ENCODE peak calls at places on chromosomes 1 and 21, in four cellular contexts. One of them, this sample, is unnamed.

GRCh38 chr1:234899041-234899787 is 229.4 kb downstream of the TOMM20 start:
- DNase-seq in A549: no peak
- DNase-seq in neural crest cell: no peak
- DNase-seq in CD8-positive, alpha-beta T cell: no peak
- DNase-seq in this sample: no peak

GRCh38 chr1:57959727-57960300 is 536.0 kb upstream of the DAB1 start:
- DNase-seq in CD8-positive, alpha-beta T cell: no peak
- DNase-seq in A549: no peak
- DNase-seq in neural crest cell: no peak
- DNase-seq in this sample: no peak

GRCh38 chr1:15762546-15762945 is 4.0 kb downstream of the FBLIM1 start:
- DNase-seq in A549: no peak
- DNase-seq in neural crest cell: no peak
- DNase-seq in CD8-positive, alpha-beta T cell: no peak
- DNase-seq in this sample: no peak

GRCh38 chr1:50105430-50105829 is 3.3 kb upstream of the ELAVL4 start:
- DNase-seq in CD8-positive, alpha-beta T cell: no peak
- DNase-seq in neural crest cell: no peak
- DNase-seq in A549: no peak
- DNase-seq in this sample: no peak

GRCh38 chr1:11648732-11649158 is 5.5 kb downstream of the FBXO2 start:
- DNase-seq in CD8-positive, alpha-beta T cell: peak
- DNase-seq in neural crest cell: no peak
- DNase-seq in A549: no peak
- DNase-seq in this sample: peak

GRCh38 chr1:115336741-115337140 is 1.3 kb downstream of the NGF start:
- DNase-seq in A549: no peak
- DNase-seq in neural crest cell: no peak
- DNase-seq in CD8-positive, alpha-beta T cell: no peak
- DNase-seq in this sample: no peak

GRCh38 chr1:235102993-235103411 is 25.6 kb downstream of the TOMM20 start:
- DNase-seq in CD8-positive, alpha-beta T cell: no peak
- DNase-seq in A549: no peak
- DNase-seq in neural crest cell: no peak
- DNase-seq in this sample: no peak

GRCh38 chr21:34812510-34813265 is 143.9 kb downstream of the CLIC6 start:
- DNase-seq in A549: no peak
- DNase-seq in neural crest cell: no peak
- DNase-seq in CD8-positive, alpha-beta T cell: no peak
- DNase-seq in this sample: no peak

GRCh38 chr1:156667610-156667967 is 9.6 kb downstream of the NES start:
- DNase-seq in CD8-positive, alpha-beta T cell: no peak
- DNase-seq in neural crest cell: no peak
- DNase-seq in A549: no peak
- DNase-seq in this sample: no peak

GRCh38 chr1:1986451-1987141 is 17.0 kb downstream of the CFAP74 start:
- DNase-seq in A549: no peak
- DNase-seq in CD8-positive, alpha-beta T cell: no peak
- DNase-seq in neural crest cell: no peak
- DNase-seq in this sample: no peak

GRCh38 chr1:66247415-66248208 is 286.3 kb upstream of the SGIP1 start:
- DNase-seq in CD8-positive, alpha-beta T cell: no peak
- DNase-seq in A549: no peak
- DNase-seq in neural crest cell: no peak
- DNase-seq in this sample: no peak

GRCh38 chr1:64038965-64039926 is 164.2 kb upstream of the UBE2U start:
- DNase-seq in A549: peak
- DNase-seq in neural crest cell: no peak
- DNase-seq in CD8-positive, alpha-beta T cell: no peak
- DNase-seq in this sample: no peak

GRCh38 chr1:246875041-246876026 is 56.4 kb downstream of the AHCTF1 start:
- DNase-seq in A549: no peak
- DNase-seq in neural crest cell: no peak
- DNase-seq in CD8-positive, alpha-beta T cell: no peak
- DNase-seq in this sample: no peak

GRCh38 chr1:59709333-59709732 is 105.4 kb upstream of the HOOK1 start:
- DNase-seq in CD8-positive, alpha-beta T cell: no peak
- DNase-seq in A549: no peak
- DNase-seq in neural crest cell: no peak
- DNase-seq in this sample: no peak

GRCh38 chr1:151756291-151756690 is 7.0 kb downstream of the MRPL9 start:
- DNase-seq in CD8-positive, alpha-beta T cell: no peak
- DNase-seq in neural crest cell: no peak
- DNase-seq in A549: no peak
- DNase-seq in this sample: no peak

GRCh38 chr1:110508038-110508437 is 10.9 kb downstream of the KCNA10 start:
- DNase-seq in CD8-positive, alpha-beta T cell: no peak
- DNase-seq in neural crest cell: no peak
- DNase-seq in A549: no peak
- DNase-seq in this sample: no peak

GRCh38 chr1:4621646-4622045 is 32.8 kb upstream of the AJAP1 start:
- DNase-seq in CD8-positive, alpha-beta T cell: no peak
- DNase-seq in A549: no peak
- DNase-seq in neural crest cell: no peak
- DNase-seq in this sample: no peak

GRCh38 chr1:78641558-78641957 is 8.1 kb upstream of the IFI44 start:
- DNase-seq in A549: no peak
- DNase-seq in neural crest cell: no peak
- DNase-seq in CD8-positive, alpha-beta T cell: no peak
- DNase-seq in this sample: no peak

GRCh38 chr1:119947468-119947867 is 51.2 kb upstream of the ADAM30 start:
- DNase-seq in CD8-positive, alpha-beta T cell: no peak
- DNase-seq in neural crest cell: no peak
- DNase-seq in A549: no peak
- DNase-seq in this sample: no peak

GRCh38 chr1:28418278-28418637 is 48.7 kb downstream of the PHACTR4 start:
- DNase-seq in CD8-positive, alpha-beta T cell: no peak
- DNase-seq in neural crest cell: no peak
- DNase-seq in A549: no peak
- DNase-seq in this sample: no peak

GRCh38 chr1:158714754-158715153 is 5.8 kb downstream of the OR6K3 start:
- DNase-seq in neural crest cell: no peak
- DNase-seq in A549: no peak
- DNase-seq in CD8-positive, alpha-beta T cell: no peak
- DNase-seq in this sample: no peak

GRCh38 chr1:81801834-81802531 is 1.2 kb downstream of the ADGRL2 start:
- DNase-seq in A549: no peak
- DNase-seq in CD8-positive, alpha-beta T cell: no peak
- DNase-seq in neural crest cell: peak
- DNase-seq in this sample: no peak

GRCh38 chr1:24641646-24642151 is 1.4 kb upstream of the SRRM1 start:
- DNase-seq in CD8-positive, alpha-beta T cell: no peak
- DNase-seq in A549: no peak
- DNase-seq in neural crest cell: no peak
- DNase-seq in this sample: peak

GRCh38 chr1:164590592-164590991 is 31.6 kb downstream of the PBX1 start:
- DNase-seq in A549: no peak
- DNase-seq in neural crest cell: no peak
- DNase-seq in CD8-positive, alpha-beta T cell: no peak
- DNase-seq in this sample: no peak

GRCh38 chr1:164589961-164590507 is 31.1 kb downstream of the PBX1 start:
- DNase-seq in A549: no peak
- DNase-seq in neural crest cell: no peak
- DNase-seq in CD8-positive, alpha-beta T cell: no peak
- DNase-seq in this sample: no peak

GRCh38 chr1:164587617-164588367 is 28.8 kb downstream of the PBX1 start:
- DNase-seq in CD8-positive, alpha-beta T cell: no peak
- DNase-seq in neural crest cell: no peak
- DNase-seq in A549: no peak
- DNase-seq in this sample: no peak

GRCh38 chr1:164589408-164589807 is 30.4 kb downstream of the PBX1 start:
- DNase-seq in CD8-positive, alpha-beta T cell: no peak
- DNase-seq in neural crest cell: no peak
- DNase-seq in A549: no peak
- DNase-seq in this sample: no peak

GRCh38 chr1:164588388-164589341 is 29.7 kb downstream of the PBX1 start:
- DNase-seq in CD8-positive, alpha-beta T cell: no peak
- DNase-seq in A549: no peak
- DNase-seq in neural crest cell: peak
- DNase-seq in this sample: no peak
- TF ChIP-seq CTCF in CD8-positive, alpha-beta T cell: no peak
- TF ChIP-seq CTCF in A549: no peak
- TF ChIP-seq CTCF in neural crest cell: no peak
- TF ChIP-seq CTCF in this sample: no peak

GRCh38 chr21:29320021-29320420 is 21.3 kb downstream of the BACH1 start:
- DNase-seq in CD8-positive, alpha-beta T cell: no peak
- DNase-seq in neural crest cell: no peak
- DNase-seq in A549: no peak
- DNase-seq in this sample: no peak
- TF ChIP-seq CTCF in CD8-positive, alpha-beta T cell: no peak
- TF ChIP-seq CTCF in neural crest cell: no peak
- TF ChIP-seq CTCF in A549: no peak
- TF ChIP-seq CTCF in this sample: no peak

GRCh38 chr1:13764933-13765332 is 64.9 kb downstream of the PRDM2 start:
- DNase-seq in CD8-positive, alpha-beta T cell: no peak
- DNase-seq in A549: no peak
- DNase-seq in neural crest cell: no peak
- DNase-seq in this sample: peak

GRCh38 chr1:13763991-13764390 is 64.0 kb downstream of the PRDM2 start:
- DNase-seq in CD8-positive, alpha-beta T cell: no peak
- DNase-seq in neural crest cell: no peak
- DNase-seq in A549: no peak
- DNase-seq in this sample: no peak

GRCh38 chr1:13763264-13763663 is 63.3 kb downstream of the PRDM2 start:
- DNase-seq in CD8-positive, alpha-beta T cell: no peak
- DNase-seq in A549: no peak
- DNase-seq in neural crest cell: no peak
- DNase-seq in this sample: no peak

GRCh38 chr1:13762642-13763041 is 62.7 kb downstream of the PRDM2 start:
- DNase-seq in CD8-positive, alpha-beta T cell: no peak
- DNase-seq in A549: no peak
- DNase-seq in neural crest cell: no peak
- DNase-seq in this sample: no peak

DNA sequence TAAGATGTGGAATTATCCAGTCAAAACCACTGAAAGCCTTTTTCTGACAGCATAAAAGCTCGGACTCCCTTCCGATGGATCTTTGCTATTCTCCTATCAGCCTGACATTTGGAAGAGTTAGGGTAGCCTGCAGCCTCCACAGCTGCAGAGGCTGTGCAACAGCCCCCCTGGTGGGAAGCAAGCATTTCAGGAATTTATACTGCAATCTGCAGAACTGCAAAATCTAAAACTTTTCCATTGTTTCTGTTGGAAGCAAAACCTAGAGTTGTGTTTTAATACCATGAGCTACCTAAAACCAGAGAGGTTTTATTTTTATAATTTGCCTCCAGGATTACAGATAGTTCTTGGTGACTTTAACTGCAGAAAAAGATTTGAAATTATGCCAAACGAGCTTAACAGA is 64.5 kb downstream of the PRDM2 start:
- DNase-seq in CD8-positive, alpha-beta T cell: no peak
- DNase-seq in A549: no peak
- DNase-seq in neural crest cell: no peak
- DNase-seq in this sample: no peak
- TF ChIP-seq CTCF in CD8-positive, alpha-beta T cell: no peak
- TF ChIP-seq CTCF in A549: no peak
- TF ChIP-seq CTCF in neural crest cell: peak
- TF ChIP-seq CTCF in this sample: no peak

GRCh38 chr1:159803946-159804695 is 2.0 kb downstream of the FCRL6 start:
- DNase-seq in neural crest cell: no peak
- DNase-seq in CD8-positive, alpha-beta T cell: no peak
- DNase-seq in A549: no peak
- DNase-seq in this sample: no peak
- TF ChIP-seq CTCF in neural crest cell: no peak
- TF ChIP-seq CTCF in CD8-positive, alpha-beta T cell: no peak
- TF ChIP-seq CTCF in A549: no peak
- TF ChIP-seq CTCF in this sample: no peak

This sample was measured in natural killer cell.